ENCODE peak calls at places on chromosomes 12 and 14, in four cellular contexts. One of them, this sample, is unnamed.

GRCh38 chr14:31510222-31510621 is 22.4 kb upstream of the GPR33 start:
- DNase-seq in progenitor cell of endocrine pancreas: no peak
- DNase-seq in B cell: peak; percentile 32
- DNase-seq in mesothelial cell of epicardium: no peak
- DNase-seq in this sample: no peak

GRCh38 chr12:12590961-12591360 is 20.7 kb upstream of the CREBL2 start:
- DNase-seq in progenitor cell of endocrine pancreas: no peak
- DNase-seq in B cell: no peak
- DNase-seq in mesothelial cell of epicardium: no peak
- DNase-seq in this sample: no peak

GRCh38 chr14:29311983-29312382 is 545.4 kb downstream of the FOXG1 start:
- DNase-seq in B cell: no peak
- DNase-seq in mesothelial cell of epicardium: no peak
- DNase-seq in progenitor cell of endocrine pancreas: no peak
- DNase-seq in this sample: no peak

GRCh38 chr14:38866461-38866860 is 236.6 kb downstream of the SEC23A start:
- DNase-seq in progenitor cell of endocrine pancreas: no peak
- DNase-seq in B cell: no peak
- DNase-seq in mesothelial cell of epicardium: no peak
- DNase-seq in this sample: no peak

GRCh38 chr14:68668028-68668427 is 124.8 kb downstream of the ZFP36L1 start:
- DNase-seq in B cell: no peak
- DNase-seq in mesothelial cell of epicardium: no peak
- DNase-seq in progenitor cell of endocrine pancreas: no peak
- DNase-seq in this sample: no peak

GRCh38 chr12:19550626-19551025 is 111.3 kb downstream of the AEBP2 start:
- DNase-seq in progenitor cell of endocrine pancreas: no peak
- DNase-seq in B cell: no peak
- DNase-seq in mesothelial cell of epicardium: no peak
- DNase-seq in this sample: no peak

GRCh38 chr12:51362747-51363342 is 16.4 kb upstream of the CELA1 start:
- DNase-seq in progenitor cell of endocrine pancreas: no peak
- DNase-seq in B cell: no peak
- DNase-seq in mesothelial cell of epicardium: no peak
- DNase-seq in this sample: no peak

GRCh38 chr14:89349196-89350008 is 67.6 kb downstream of the FOXN3 start:
- DNase-seq in progenitor cell of endocrine pancreas: no peak
- DNase-seq in B cell: peak; percentile 53
- DNase-seq in mesothelial cell of epicardium: no peak
- DNase-seq in this sample: peak; percentile 30

GRCh38 chr12:1974812-1975211 is 29.4 kb downstream of the DCP1B start:
- DNase-seq in B cell: no peak
- DNase-seq in mesothelial cell of epicardium: no peak
- DNase-seq in progenitor cell of endocrine pancreas: no peak
- DNase-seq in this sample: no peak

GRCh38 chr12:129531004-129531403 is 372.8 kb downstream of the TMEM132D start:
- DNase-seq in progenitor cell of endocrine pancreas: no peak
- DNase-seq in mesothelial cell of epicardium: no peak
- DNase-seq in B cell: no peak
- DNase-seq in this sample: no peak

GRCh38 chr14:57182760-57183503 is 85.8 kb downstream of the EXOC5 start:
- DNase-seq in B cell: no peak
- DNase-seq in mesothelial cell of epicardium: no peak
- DNase-seq in progenitor cell of endocrine pancreas: no peak
- DNase-seq in this sample: no peak

GRCh38 chr12:96448287-96448686 is 41.1 kb upstream of the CFAP54 start:
- DNase-seq in mesothelial cell of epicardium: no peak
- DNase-seq in B cell: no peak
- DNase-seq in progenitor cell of endocrine pancreas: no peak
- DNase-seq in this sample: no peak

GRCh38 chr12:114013601-114014345 is 47.6 kb upstream of the RBM19 start:
- DNase-seq in B cell: no peak
- DNase-seq in mesothelial cell of epicardium: no peak
- DNase-seq in progenitor cell of endocrine pancreas: peak; percentile 17
- DNase-seq in this sample: peak; percentile 13

GRCh38 chr12:89156862-89157262 is 195.4 kb downstream of the DUSP6 start:
- DNase-seq in mesothelial cell of epicardium: no peak
- DNase-seq in B cell: no peak
- DNase-seq in progenitor cell of endocrine pancreas: no peak
- DNase-seq in this sample: no peak

GRCh38 chr12:53591301-53592206 is 34.6 kb downstream of the ATF7 start:
- DNase-seq in mesothelial cell of epicardium: no peak
- DNase-seq in progenitor cell of endocrine pancreas: no peak
- DNase-seq in B cell: no peak
- DNase-seq in this sample: no peak

GRCh38 chr12:6778212-6778570 is 5.9 kb downstream of the LAG3 start:
- DNase-seq in B cell: no peak
- DNase-seq in mesothelial cell of epicardium: no peak
- DNase-seq in progenitor cell of endocrine pancreas: no peak
- DNase-seq in this sample: no peak

GRCh38 chr12:57817261-57817989 is 1.1 kb downstream of the AVIL start:
- DNase-seq in progenitor cell of endocrine pancreas: no peak
- DNase-seq in B cell: no peak
- DNase-seq in mesothelial cell of epicardium: no peak
- DNase-seq in this sample: no peak

GRCh38 chr12:92675092-92675865 is 27.5 kb upstream of the PLEKHG7 start:
- DNase-seq in progenitor cell of endocrine pancreas: no peak
- DNase-seq in mesothelial cell of epicardium: no peak
- DNase-seq in B cell: no peak
- DNase-seq in this sample: peak; percentile 12

GRCh38 chr12:87845995-87846483 is 183.2 kb downstream of the C12orf50 start:
- DNase-seq in mesothelial cell of epicardium: no peak
- DNase-seq in progenitor cell of endocrine pancreas: no peak
- DNase-seq in B cell: no peak
- DNase-seq in this sample: no peak

GRCh38 chr12:88300931-88301330 is 158.8 kb downstream of the TMTC3 start:
- DNase-seq in B cell: no peak
- DNase-seq in mesothelial cell of epicardium: no peak
- DNase-seq in progenitor cell of endocrine pancreas: no peak
- DNase-seq in this sample: no peak

GRCh38 chr14:68471029-68471963 is 321.6 kb downstream of the ZFP36L1 start:
- DNase-seq in mesothelial cell of epicardium: no peak
- DNase-seq in progenitor cell of endocrine pancreas: no peak
- DNase-seq in B cell: peak; percentile 57
- DNase-seq in this sample: no peak

DNA sequence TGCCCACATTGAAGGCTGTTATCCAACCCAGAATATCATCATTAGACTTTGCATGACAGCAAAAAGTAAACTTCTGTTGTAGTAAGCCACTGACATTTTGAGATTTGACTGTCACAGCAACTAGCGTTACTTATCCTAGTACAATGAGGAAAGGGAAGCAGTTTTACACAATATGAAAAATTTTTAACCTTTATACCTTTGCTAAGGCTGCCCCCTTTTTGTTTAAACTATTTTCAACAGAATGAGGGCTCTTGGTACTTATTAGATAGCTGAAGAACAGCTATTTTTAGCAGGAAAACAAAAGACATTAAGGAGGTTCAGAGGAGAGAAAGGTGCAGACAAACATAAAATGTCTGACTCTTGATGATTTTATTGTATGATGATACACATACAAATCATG is 23.4 kb upstream of the TMX1 start:
- DNase-seq in progenitor cell of endocrine pancreas: no peak
- DNase-seq in B cell: no peak
- DNase-seq in mesothelial cell of epicardium: no peak
- DNase-seq in this sample: no peak
- TF ChIP-seq CTCF in progenitor cell of endocrine pancreas: no peak
- TF ChIP-seq CTCF in B cell: no peak
- TF ChIP-seq CTCF in mesothelial cell of epicardium: no peak
- TF ChIP-seq CTCF in this sample: no peak

GRCh38 chr12:31973818-31974217 is 14.6 kb downstream of the RESF1 start:
- DNase-seq in progenitor cell of endocrine pancreas: no peak
- DNase-seq in B cell: no peak
- DNase-seq in mesothelial cell of epicardium: no peak
- DNase-seq in this sample: no peak
- TF ChIP-seq CTCF in progenitor cell of endocrine pancreas: no peak
- TF ChIP-seq CTCF in B cell: no peak
- TF ChIP-seq CTCF in mesothelial cell of epicardium: no peak
- TF ChIP-seq CTCF in this sample: no peak

DNA sequence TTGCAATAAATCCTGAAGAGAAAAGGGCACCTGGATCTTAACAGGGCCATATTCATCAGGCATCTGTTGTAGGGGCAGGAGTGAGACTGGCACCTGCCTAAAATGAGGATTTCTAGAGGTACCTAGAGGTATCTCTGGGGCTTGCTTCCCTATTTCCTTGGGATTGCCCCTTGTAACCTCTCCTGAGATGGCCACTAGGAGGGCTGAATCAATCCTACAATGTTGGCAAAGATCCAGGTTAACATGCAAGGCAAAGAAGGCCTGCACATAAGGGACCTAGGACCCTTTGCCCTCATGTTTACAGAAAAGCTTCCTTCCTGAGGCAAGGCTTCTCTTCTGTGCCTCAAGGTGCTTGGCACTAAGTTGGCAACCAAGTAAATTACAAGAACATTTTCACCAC is 25.8 kb upstream of the CLEC4E start:
- DNase-seq in progenitor cell of endocrine pancreas: no peak
- DNase-seq in mesothelial cell of epicardium: no peak
- DNase-seq in B cell: no peak
- DNase-seq in this sample: no peak
- TF ChIP-seq CTCF in progenitor cell of endocrine pancreas: no peak
- TF ChIP-seq CTCF in mesothelial cell of epicardium: no peak
- TF ChIP-seq CTCF in B cell: no peak
- TF ChIP-seq CTCF in this sample: no peak

GRCh38 chr12:28536088-28536487 is 345.8 kb downstream of the CCDC91 start:
- DNase-seq in B cell: no peak
- DNase-seq in mesothelial cell of epicardium: no peak
- DNase-seq in progenitor cell of endocrine pancreas: no peak
- DNase-seq in this sample: no peak
- TF ChIP-seq CTCF in B cell: no peak
- TF ChIP-seq CTCF in mesothelial cell of epicardium: no peak
- TF ChIP-seq CTCF in progenitor cell of endocrine pancreas: no peak
- TF ChIP-seq CTCF in this sample: no peak

GRCh38 chr12:62306569-62307530 is 46.6 kb downstream of the USP15 start:
- DNase-seq in progenitor cell of endocrine pancreas: no peak
- DNase-seq in mesothelial cell of epicardium: no peak
- DNase-seq in B cell: no peak
- DNase-seq in this sample: no peak
- TF ChIP-seq CTCF in progenitor cell of endocrine pancreas: no peak
- TF ChIP-seq CTCF in mesothelial cell of epicardium: no peak
- TF ChIP-seq CTCF in B cell: no peak
- TF ChIP-seq CTCF in this sample: no peak

GRCh38 chr12:102008615-102009126 is 53.1 kb downstream of the WASHC3 start:
- DNase-seq in B cell: no peak
- DNase-seq in progenitor cell of endocrine pancreas: no peak
- DNase-seq in mesothelial cell of epicardium: no peak
- DNase-seq in this sample: no peak
- TF ChIP-seq CTCF in B cell: no peak
- TF ChIP-seq CTCF in progenitor cell of endocrine pancreas: no peak
- TF ChIP-seq CTCF in mesothelial cell of epicardium: no peak
- TF ChIP-seq CTCF in this sample: no peak

GRCh38 chr12:105317942-105318614 is 12.4 kb upstream of the C12orf75 start:
- DNase-seq in progenitor cell of endocrine pancreas: no peak
- DNase-seq in mesothelial cell of epicardium: no peak
- DNase-seq in B cell: no peak
- DNase-seq in this sample: no peak

GRCh38 chr12:105319691-105320209 is 10.7 kb upstream of the C12orf75 start:
- DNase-seq in mesothelial cell of epicardium: no peak
- DNase-seq in progenitor cell of endocrine pancreas: no peak
- DNase-seq in B cell: no peak
- DNase-seq in this sample: peak; percentile 19

GRCh38 chr12:105322070-105322469 is 8.4 kb upstream of the C12orf75 start:
- DNase-seq in progenitor cell of endocrine pancreas: no peak
- DNase-seq in B cell: no peak
- DNase-seq in mesothelial cell of epicardium: no peak
- DNase-seq in this sample: no peak

GRCh38 chr12:105318651-105319483 is 11.6 kb upstream of the C12orf75 start:
- DNase-seq in progenitor cell of endocrine pancreas: no peak
- DNase-seq in mesothelial cell of epicardium: no peak
- DNase-seq in B cell: no peak
- DNase-seq in this sample: no peak

GRCh38 chr12:105321125-105321524 is 9.4 kb upstream of the C12orf75 start:
- DNase-seq in progenitor cell of endocrine pancreas: no peak
- DNase-seq in B cell: no peak
- DNase-seq in mesothelial cell of epicardium: no peak
- DNase-seq in this sample: peak; percentile 18
- TF ChIP-seq CTCF in progenitor cell of endocrine pancreas: no peak
- TF ChIP-seq CTCF in B cell: no peak
- TF ChIP-seq CTCF in mesothelial cell of epicardium: no peak
- TF ChIP-seq CTCF in this sample: no peak

This sample was measured in activated CD8-positive, alpha-beta T cell treated with anti-CD3 and anti-CD28 coated beads for 36 hours.